ENCODE peak calls at places on chromosomes 13 and 19, in nine cellular contexts. One of them, this sample, is unnamed.

GRCh38 chr13:93249259-93249917 is 22.8 kb downstream of the GPC6 start:
- DNase-seq in cardiac fibroblast: peak
- DNase-seq in adrenal gland: no peak
- DNase-seq in AG10803: peak
- DNase-seq in B cell: no peak
- DNase-seq in pancreas: no peak
- DNase-seq in astrocyte of the cerebellum: peak
- DNase-seq in stomach: no peak
- DNase-seq in MCF 10A: peak
- DNase-seq in this sample: no peak

GRCh38 chr13:111950697-111951096 is 116.3 kb upstream of the SOX1 start:
- DNase-seq in cardiac fibroblast: no peak
- DNase-seq in adrenal gland: no peak
- DNase-seq in AG10803: no peak
- DNase-seq in B cell: no peak
- DNase-seq in pancreas: no peak
- DNase-seq in astrocyte of the cerebellum: no peak
- DNase-seq in stomach: no peak
- DNase-seq in MCF 10A: no peak
- DNase-seq in this sample: no peak

GRCh38 chr13:31331051-31331450 is 131.3 kb downstream of the B3GLCT start:
- DNase-seq in cardiac fibroblast: no peak
- DNase-seq in adrenal gland: no peak
- DNase-seq in AG10803: no peak
- DNase-seq in B cell: no peak
- DNase-seq in pancreas: no peak
- DNase-seq in astrocyte of the cerebellum: no peak
- DNase-seq in stomach: no peak
- DNase-seq in MCF 10A: no peak
- DNase-seq in this sample: no peak

GRCh38 chr13:44280461-44280860 is 93.2 kb upstream of the SERP2 start:
- DNase-seq in cardiac fibroblast: no peak
- DNase-seq in adrenal gland: no peak
- DNase-seq in AG10803: peak
- DNase-seq in B cell: no peak
- DNase-seq in pancreas: no peak
- DNase-seq in astrocyte of the cerebellum: no peak
- DNase-seq in stomach: no peak
- DNase-seq in MCF 10A: peak
- DNase-seq in this sample: no peak

GRCh38 chr13:45225370-45225769 is 24.5 kb upstream of the KCTD4 start:
- DNase-seq in cardiac fibroblast: no peak
- DNase-seq in adrenal gland: no peak
- DNase-seq in AG10803: no peak
- DNase-seq in B cell: no peak
- DNase-seq in pancreas: no peak
- DNase-seq in astrocyte of the cerebellum: no peak
- DNase-seq in stomach: no peak
- DNase-seq in MCF 10A: no peak
- DNase-seq in this sample: no peak

GRCh38 chr13:67223742-67224141 is 6.4 kb downstream of the PCDH9 start:
- DNase-seq in cardiac fibroblast: no peak
- DNase-seq in adrenal gland: no peak
- DNase-seq in AG10803: no peak
- DNase-seq in B cell: no peak
- DNase-seq in pancreas: no peak
- DNase-seq in astrocyte of the cerebellum: no peak
- DNase-seq in stomach: no peak
- DNase-seq in MCF 10A: no peak
- DNase-seq in this sample: no peak

GRCh38 chr13:46554971-46555370 is 2.0 kb downstream of the LRCH1 start:
- DNase-seq in cardiac fibroblast: peak
- DNase-seq in adrenal gland: no peak
- DNase-seq in AG10803: peak
- DNase-seq in B cell: no peak
- DNase-seq in pancreas: no peak
- DNase-seq in astrocyte of the cerebellum: no peak
- DNase-seq in stomach: no peak
- DNase-seq in MCF 10A: peak
- DNase-seq in this sample: no peak

GRCh38 chr19:53977429-53977990 is 13.9 kb upstream of the CACNG6 start:
- DNase-seq in cardiac fibroblast: peak
- DNase-seq in adrenal gland: peak
- DNase-seq in AG10803: peak
- DNase-seq in B cell: peak
- DNase-seq in pancreas: peak
- DNase-seq in astrocyte of the cerebellum: peak
- DNase-seq in stomach: peak
- DNase-seq in MCF 10A: peak
- DNase-seq in this sample: peak

GRCh38 chr19:46714523-46715106 is 2.3 kb downstream of the PRKD2 start:
- DNase-seq in cardiac fibroblast: no peak
- DNase-seq in adrenal gland: no peak
- DNase-seq in AG10803: no peak
- DNase-seq in B cell: peak
- DNase-seq in pancreas: no peak
- DNase-seq in astrocyte of the cerebellum: no peak
- DNase-seq in stomach: no peak
- DNase-seq in MCF 10A: no peak
- DNase-seq in this sample: no peak

GRCh38 chr19:1466461-1467227 is 12.4 kb downstream of the C19orf25 start:
- DNase-seq in cardiac fibroblast: no peak
- DNase-seq in adrenal gland: no peak
- DNase-seq in AG10803: no peak
- DNase-seq in B cell: no peak
- DNase-seq in pancreas: peak
- DNase-seq in astrocyte of the cerebellum: no peak
- DNase-seq in stomach: no peak
- DNase-seq in MCF 10A: no peak
- DNase-seq in this sample: no peak

GRCh38 chr19:34041922-34042521 is 130.3 kb upstream of the LSM14A start:
- DNase-seq in cardiac fibroblast: peak
- DNase-seq in adrenal gland: peak
- DNase-seq in AG10803: peak
- DNase-seq in B cell: peak
- DNase-seq in pancreas: peak
- DNase-seq in astrocyte of the cerebellum: no peak
- DNase-seq in stomach: peak
- DNase-seq in MCF 10A: peak
- DNase-seq in this sample: no peak

GRCh38 chr13:37225414-37226047 is 120.1 kb upstream of the CSNK1A1L start:
- DNase-seq in cardiac fibroblast: peak
- DNase-seq in adrenal gland: no peak
- DNase-seq in AG10803: peak
- DNase-seq in B cell: no peak
- DNase-seq in pancreas: no peak
- DNase-seq in astrocyte of the cerebellum: peak
- DNase-seq in stomach: no peak
- DNase-seq in MCF 10A: no peak
- DNase-seq in this sample: no peak

GRCh38 chr19:48754950-48755645 is at the start of gene FGF21:
- DNase-seq in cardiac fibroblast: no peak
- DNase-seq in adrenal gland: no peak
- DNase-seq in AG10803: no peak
- DNase-seq in B cell: no peak
- DNase-seq in pancreas: no peak
- DNase-seq in astrocyte of the cerebellum: no peak
- DNase-seq in stomach: no peak
- DNase-seq in MCF 10A: peak
- DNase-seq in this sample: no peak

GRCh38 chr19:33132425-33132824 is 511 bp downstream of the WDR88 start:
- DNase-seq in cardiac fibroblast: no peak
- DNase-seq in adrenal gland: no peak
- DNase-seq in AG10803: no peak
- DNase-seq in B cell: no peak
- DNase-seq in pancreas: no peak
- DNase-seq in astrocyte of the cerebellum: no peak
- DNase-seq in stomach: no peak
- DNase-seq in MCF 10A: no peak
- DNase-seq in this sample: no peak

GRCh38 chr19:6248856-6249255 is 30.9 kb downstream of the MLLT1 start:
- DNase-seq in cardiac fibroblast: no peak
- DNase-seq in adrenal gland: no peak
- DNase-seq in AG10803: no peak
- DNase-seq in B cell: no peak
- DNase-seq in pancreas: no peak
- DNase-seq in astrocyte of the cerebellum: no peak
- DNase-seq in stomach: no peak
- DNase-seq in MCF 10A: no peak
- DNase-seq in this sample: no peak

GRCh38 chr19:39406656-39407393 is at the start of gene ZFP36:
- DNase-seq in cardiac fibroblast: peak
- DNase-seq in adrenal gland: peak
- DNase-seq in AG10803: peak
- DNase-seq in B cell: peak
- DNase-seq in pancreas: peak
- DNase-seq in astrocyte of the cerebellum: no peak
- DNase-seq in stomach: peak
- DNase-seq in MCF 10A: peak
- DNase-seq in this sample: peak
- TF ChIP-seq CTCF in cardiac fibroblast: no peak
- TF ChIP-seq CTCF in adrenal gland: no peak
- TF ChIP-seq CTCF in AG10803: peak
- TF ChIP-seq CTCF in B cell: no peak
- TF ChIP-seq CTCF in pancreas: no peak
- TF ChIP-seq CTCF in astrocyte of the cerebellum: no peak
- TF ChIP-seq CTCF in stomach: no peak
- TF ChIP-seq CTCF in MCF 10A: no peak
- TF ChIP-seq CTCF in this sample: no peak

DNA sequence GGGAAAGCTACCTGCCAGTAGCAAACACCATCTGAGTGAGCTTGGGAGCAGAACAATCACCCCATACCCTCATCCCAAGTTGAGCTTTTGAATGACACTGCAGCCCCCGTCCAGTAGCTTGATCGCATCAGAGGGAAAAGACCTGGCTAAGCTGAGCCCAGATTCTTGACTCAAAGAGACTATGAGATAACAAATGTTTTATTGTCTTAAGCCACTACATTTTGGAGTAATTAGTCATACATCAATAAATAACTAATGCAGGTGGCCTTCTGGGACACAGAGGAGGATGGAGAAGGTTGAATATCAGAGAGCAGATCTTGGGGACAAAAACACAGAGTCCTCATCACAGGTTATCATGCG is 24.6 kb upstream of the IGSF23 start:
- DNase-seq in cardiac fibroblast: no peak
- DNase-seq in adrenal gland: no peak
- DNase-seq in AG10803: no peak
- DNase-seq in B cell: no peak
- DNase-seq in pancreas: no peak
- DNase-seq in astrocyte of the cerebellum: no peak
- DNase-seq in stomach: no peak
- DNase-seq in MCF 10A: no peak
- DNase-seq in this sample: no peak
- TF ChIP-seq CTCF in cardiac fibroblast: no peak
- TF ChIP-seq CTCF in adrenal gland: no peak
- TF ChIP-seq CTCF in AG10803: no peak
- TF ChIP-seq CTCF in B cell: no peak
- TF ChIP-seq CTCF in pancreas: no peak
- TF ChIP-seq CTCF in astrocyte of the cerebellum: no peak
- TF ChIP-seq CTCF in stomach: no peak
- TF ChIP-seq CTCF in MCF 10A: no peak
- TF ChIP-seq CTCF in this sample: no peak

DNA sequence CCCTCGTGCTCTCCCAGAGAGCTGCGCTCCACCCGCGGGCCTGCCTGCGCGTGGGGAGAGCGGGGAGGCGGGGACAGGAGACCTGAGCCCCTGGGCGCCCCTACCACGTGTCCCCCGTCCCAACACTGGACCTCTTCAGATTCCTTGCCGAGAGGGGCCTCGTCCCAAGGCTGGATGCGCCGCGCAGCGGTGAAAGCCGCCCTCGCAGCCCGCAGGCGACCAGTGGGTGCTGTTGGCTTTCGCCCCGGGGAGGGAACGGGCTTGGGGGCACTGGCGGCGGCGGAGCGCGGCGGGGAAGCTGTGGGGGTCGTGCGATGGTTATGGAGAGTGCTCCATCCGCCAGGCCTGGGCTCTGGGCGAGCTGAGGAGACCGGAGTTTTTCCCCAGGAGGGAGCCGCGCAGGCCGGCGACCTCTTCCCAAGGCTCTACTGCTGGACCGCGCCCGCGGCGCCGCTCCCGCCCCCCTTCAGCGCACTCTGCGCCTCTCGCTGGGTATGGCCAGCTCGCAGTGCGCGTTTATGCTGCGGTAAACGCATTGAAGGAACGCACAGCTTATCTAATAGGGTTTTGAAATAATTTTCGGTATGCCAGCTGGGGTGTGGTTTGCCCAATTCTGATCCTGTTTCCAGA is 17.2 kb upstream of the RNF17 start:
- DNase-seq in cardiac fibroblast: no peak
- DNase-seq in adrenal gland: no peak
- DNase-seq in AG10803: no peak
- DNase-seq in B cell: no peak
- DNase-seq in pancreas: no peak
- DNase-seq in astrocyte of the cerebellum: no peak
- DNase-seq in stomach: no peak
- DNase-seq in MCF 10A: no peak
- DNase-seq in this sample: no peak
- TF ChIP-seq CTCF in cardiac fibroblast: no peak
- TF ChIP-seq CTCF in adrenal gland: no peak
- TF ChIP-seq CTCF in AG10803: no peak
- TF ChIP-seq CTCF in B cell: no peak
- TF ChIP-seq CTCF in pancreas: no peak
- TF ChIP-seq CTCF in astrocyte of the cerebellum: peak
- TF ChIP-seq CTCF in stomach: no peak
- TF ChIP-seq CTCF in MCF 10A: no peak
- TF ChIP-seq CTCF in this sample: peak

GRCh38 chr19:43028866-43029265 is 2.6 kb upstream of the PSG11 start:
- DNase-seq in cardiac fibroblast: no peak
- DNase-seq in adrenal gland: no peak
- DNase-seq in AG10803: no peak
- DNase-seq in B cell: no peak
- DNase-seq in pancreas: no peak
- DNase-seq in astrocyte of the cerebellum: no peak
- DNase-seq in stomach: no peak
- DNase-seq in MCF 10A: no peak
- DNase-seq in this sample: no peak
- TF ChIP-seq CTCF in cardiac fibroblast: no peak
- TF ChIP-seq CTCF in adrenal gland: no peak
- TF ChIP-seq CTCF in AG10803: no peak
- TF ChIP-seq CTCF in B cell: no peak
- TF ChIP-seq CTCF in pancreas: no peak
- TF ChIP-seq CTCF in astrocyte of the cerebellum: no peak
- TF ChIP-seq CTCF in stomach: no peak
- TF ChIP-seq CTCF in MCF 10A: no peak
- TF ChIP-seq CTCF in this sample: no peak